ENCODE peak calls at places on chromosomes 13 and 19, in seven cellular contexts. F is activated T-helper 1 cell treated with anti-CD3 and anti-CD28 coated beads, Interleukin-2, amount 50 U/mL, for 16 hours; Q is MCF 10A; A is cardiac fibroblast; E is GM12892; N is pons; M is Calu3. B is an unnamed sample.

GRCh38 chr19:48780684-48781391 is 25.5 kb downstream of the FGF21 start:
- DNase-seq in F (no peak), E (no peak), M (peak; percentile 70), A (peak; percentile 62), Q (peak; percentile 46), N (peak; percentile 22), B (no peak)

GRCh38 chr13:33799950-33800592 is 17.9 kb upstream of the RFC3 start:
- DNase-seq in F (no peak), Q (peak; percentile 18), M (no peak), A (peak; percentile 72), E (no peak), N (peak; percentile 69), B (no peak)

GRCh38 chr13:44017756-44018309 is 138.1 kb downstream of the LACC1 start:
- DNase-seq in A (no peak), F (no peak), N (no peak), E (no peak), M (no peak), Q (no peak), B (no peak)

GRCh38 chr13:110308377-110309158 is 1.5 kb downstream of the COL4A2 start:
- DNase-seq in A (peak; percentile 81), Q (peak; percentile 57), N (no peak), E (no peak), M (no peak), F (no peak), B (no peak)

GRCh38 chr13:32538234-32538620 is 368 bp downstream of the N4BP2L2 start:
- DNase-seq in A (peak; percentile 51), F (peak; percentile 32), M (no peak), E (peak; percentile 16), N (no peak), Q (no peak), B (peak; percentile 8)

GRCh38 chr13:42215578-42216421 is 56.2 kb upstream of the AKAP11 start:
- DNase-seq in A (peak; percentile 63), M (peak; percentile 23), F (no peak), N (peak; percentile 43), Q (peak; percentile 49), E (no peak), B (no peak)

GRCh38 chr13:26991508-26992181 is 180.0 kb downstream of the USP12 start:
- DNase-seq in E (no peak), Q (no peak), M (no peak), F (no peak), A (peak; percentile 36), N (peak; percentile 92), B (no peak)

GRCh38 chr13:109779074-109779473 is 7.3 kb downstream of the IRS2 start:
- DNase-seq in F (no peak), M (no peak), A (no peak), E (no peak), N (no peak), Q (no peak), B (no peak)

GRCh38 chr13:103388839-103389238 is 322.6 kb upstream of the SLC10A2 start:
- DNase-seq in E (no peak), F (no peak), A (no peak), N (no peak), M (no peak), Q (no peak), B (no peak)

B was measured in GM12891.